ENCODE peak calls at places on chromosomes 12 and 14, in eight cellular contexts. M, Q, D, Y, F, R, H and I are unnamed samples.
A peak's percentile ranks its signal among the peaks of the same experiment; 100 is the strongest.

GRCh38 chr14:96631621-96632362 is 129.6 kb downstream of the PAPOLA start:
- DNase-seq in F (no peak), R (no peak), H (peak; percentile 8), D (no peak), M (no peak), Y (no peak), Q (peak; percentile 18), I (no peak)

GRCh38 chr14:22152901-22153300 is 436.1 kb downstream of the DAD1 start:
- DNase-seq in Y (no peak), M (no peak), D (no peak), F (no peak), H (no peak), Q (no peak), R (no peak), I (no peak)

GRCh38 chr14:104223810-104224515 is 85.6 kb downstream of the KIF26A start:
- DNase-seq in M (no peak), R (no peak), H (peak; percentile 91), F (no peak), D (no peak), Y (no peak), Q (no peak), I (peak; percentile 79)

GRCh38 chr12:94648578-94648977 is 1.8 kb downstream of the TMCC3 start:
- DNase-seq in M (no peak), R (no peak), F (no peak), Q (no peak), H (no peak), D (no peak), Y (no peak), I (no peak)

GRCh38 chr14:87794566-87794965 is 198.4 kb downstream of the GALC start:
- DNase-seq in Q (no peak), M (no peak), F (no peak), Y (no peak), R (no peak), D (no peak), H (no peak), I (no peak)

GRCh38 chr12:100566887-100567637 is 6.4 kb upstream of the GAS2L3 start:
- DNase-seq in Y (no peak), D (no peak), M (no peak), H (no peak), F (peak; percentile 34), Q (no peak), R (peak; percentile 46), I (no peak)

GRCh38 chr12:102096855-102097254 is 23.1 kb downstream of the NUP37 start:
- DNase-seq in M (no peak), F (no peak), R (no peak), D (no peak), Q (no peak), Y (no peak), H (no peak), I (no peak)

GRCh38 chr12:31369712-31370521 is 44.0 kb upstream of the SINHCAF start:
- DNase-seq in Y (peak; percentile 36), D (peak; percentile 75), F (peak; percentile 51), R (peak; percentile 53), M (no peak), H (no peak), Q (peak; percentile 75), I (no peak)

GRCh38 chr12:15982071-15982470 is 70.9 kb downstream of the DERA start:
- DNase-seq in F (peak; percentile 17), Q (no peak), R (no peak), D (peak; percentile 38), M (no peak), H (no peak), Y (no peak), I (no peak)

GRCh38 chr14:34433957-34434356 is 28.1 kb downstream of the SPTSSA start:
- DNase-seq in R (no peak), H (no peak), D (no peak), F (no peak), Y (no peak), Q (no peak), M (no peak), I (no peak)

GRCh38 chr14:75277796-75278421 is 719 bp upstream of the FOS start:
- DNase-seq in R (no peak), Y (no peak), D (peak; percentile 78), Q (no peak), H (no peak), M (no peak), F (peak; percentile 59), I (no peak)

GRCh38 chr12:31362759-31363415 is 36.9 kb upstream of the SINHCAF start:
- DNase-seq in M (peak; percentile 40), Q (peak; percentile 50), D (no peak), H (no peak), F (no peak), R (no peak), Y (peak; percentile 11), I (no peak)

GRCh38 chr14:77376771-77377501 is at the start of the genes SAMD15 and TMED8:
- DNase-seq in H (peak; percentile 95), M (peak; percentile 83), D (peak; percentile 86), Y (peak; percentile 92), F (peak; percentile 80), R (peak; percentile 81), Q (peak; percentile 82), I (peak; percentile 70)
- TF ChIP-seq CTCF in H (peak; percentile 43), M (no peak), D (peak; percentile 12), Y (peak; percentile 25), F (peak; percentile 24), R (peak; percentile 22), Q (no peak), I (peak; percentile 5)

GRCh38 chr12:113889076-113889475 is 77.0 kb downstream of the RBM19 start:
- DNase-seq in Y (no peak), D (no peak), Q (no peak), H (peak; percentile 45), F (peak; percentile 31), M (no peak), R (no peak), I (no peak)
- TF ChIP-seq CTCF in Y (no peak), D (no peak), Q (no peak), H (no peak), F (peak; percentile 3), M (no peak), R (no peak), I (no peak)

GRCh38 chr14:99885649-99885958 is 92.4 kb downstream of the EML1 start:
- DNase-seq in Y (no peak), R (no peak), Q (no peak), D (no peak), F (no peak), M (no peak), H (no peak), I (no peak)
- TF ChIP-seq CTCF in Y (no peak), R (no peak), Q (no peak), D (no peak), F (no peak), M (no peak), H (no peak), I (no peak)

DNA sequence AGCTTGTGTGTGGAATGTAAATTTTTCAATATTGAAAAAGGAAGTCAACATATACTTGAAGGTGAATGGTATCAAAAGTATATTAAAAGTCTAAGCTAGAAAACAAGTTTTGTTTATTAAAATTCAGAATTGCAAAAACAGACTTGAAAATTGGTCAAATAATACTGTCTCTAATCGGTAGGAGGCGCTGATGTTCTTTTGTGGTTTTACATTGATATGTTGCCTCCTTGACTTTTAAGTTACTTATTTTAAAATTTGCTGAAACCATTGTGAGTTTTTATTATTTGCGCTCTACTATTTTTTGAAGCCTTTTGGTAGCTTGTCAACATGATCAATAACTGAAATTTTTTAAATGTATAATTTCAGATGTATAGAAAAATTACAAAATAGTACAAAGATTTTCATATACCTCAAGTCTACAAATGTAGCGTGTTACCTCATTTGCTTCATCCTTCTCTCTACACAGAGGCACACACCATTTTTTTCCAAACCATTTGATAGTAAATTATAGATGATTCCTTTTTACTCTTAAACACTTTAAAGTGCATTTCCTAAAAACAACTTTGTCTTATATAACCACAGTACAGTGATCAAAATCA is 6.9 kb downstream of the RTRAF start:
- DNase-seq in M (no peak), Y (peak; percentile 60), R (no peak), H (no peak), F (peak; percentile 68), D (peak; percentile 85), Q (no peak), I (no peak)
- TF ChIP-seq CTCF in M (peak; percentile 31), Y (peak; percentile 67), R (peak; percentile 56), H (peak; percentile 88), F (peak; percentile 78), D (peak; percentile 70), Q (no peak), I (peak; percentile 75)

GRCh38 chr12:118034429-118035193 is 18.1 kb downstream of the RFC5 start:
- DNase-seq in F (peak; percentile 60), D (peak; percentile 60), Y (peak; percentile 44), R (no peak), H (peak; percentile 54), Q (no peak), M (peak; percentile 44), I (no peak)
- TF ChIP-seq CTCF in F (peak; percentile 54), D (peak; percentile 40), Y (peak; percentile 46), R (peak; percentile 19), H (peak; percentile 66), Q (no peak), M (peak; percentile 9), I (peak; percentile 61)

GRCh38 chr14:92040431-92041040 is 677 bp upstream of the TRIP11 start:
- DNase-seq in H (peak; percentile 47), F (peak; percentile 61), Y (peak; percentile 12), Q (peak; percentile 37), M (peak; percentile 10), R (peak; percentile 28), D (peak; percentile 25), I (no peak)
- TF ChIP-seq CTCF in H (no peak), F (no peak), Y (no peak), Q (no peak), M (no peak), R (no peak), D (no peak), I (no peak)

GRCh38 chr12:68915055-68915454 is 17.9 kb downstream of the CPM start:
- DNase-seq in R (no peak), F (peak; percentile 87), D (peak; percentile 89), M (no peak), Q (no peak), H (no peak), Y (no peak), I (no peak)

GRCh38 chr12:68913682-68914081 is 19.3 kb downstream of the CPM start:
- DNase-seq in F (peak; percentile 37), Y (no peak), Q (no peak), D (peak; percentile 54), M (no peak), H (no peak), R (no peak), I (no peak)

GRCh38 chr12:68910128-68910527 is 22.8 kb downstream of the CPM start:
- DNase-seq in H (no peak), F (peak; percentile 50), D (peak; percentile 43), M (no peak), Q (no peak), R (no peak), Y (no peak), I (no peak)

GRCh38 chr12:68911197-68911718 is 21.7 kb downstream of the CPM start:
- DNase-seq in Q (no peak), D (no peak), M (no peak), H (no peak), Y (no peak), F (no peak), R (no peak), I (no peak)

GRCh38 chr12:68912916-68913315 is 20.1 kb downstream of the CPM start:
- DNase-seq in Y (no peak), Q (no peak), F (no peak), D (no peak), H (no peak), R (no peak), M (no peak), I (no peak)
- TF ChIP-seq CTCF in Y (no peak), Q (no peak), F (no peak), D (no peak), H (peak; percentile 30), R (no peak), M (no peak), I (no peak)